ENCODE peak calls at places on chromosomes 16 and 17, in six cellular contexts. A is stimulated activated CD8-positive, alpha-beta memory T cell treated with anti-CD3 and anti-CD28 coated beads, Interleukin-15, amount 100 ng/mL, for 4 hours; T is testis; N is prostate gland; X is foreskin keratinocyte; M is A172. O is an unnamed sample.

GRCh38 chr17:41792835-41793748 is 6.6 kb upstream of the JUP start:
- DNase-seq in M (peak; percentile 96), X (no peak), N (peak; percentile 61), A (no peak), T (peak; percentile 68), O (peak; percentile 92)

GRCh38 chr17:82012482-82013295 is 10.0 kb downstream of the CENPX start:
- DNase-seq in X (no peak), A (no peak), M (no peak), N (no peak), T (no peak), O (no peak)

GRCh38 chr16:47342055-47342454 is 118.8 kb downstream of the ITFG1 start:
- DNase-seq in X (no peak), A (no peak), M (no peak), T (no peak), N (no peak), O (no peak)

GRCh38 chr17:29112780-29113295 is 67.4 kb downstream of the MYO18A start:
- DNase-seq in M (peak; percentile 60), T (no peak), N (peak; percentile 19), X (no peak), A (no peak), O (peak; percentile 73)

GRCh38 chr16:85583491-85584181 is 29.5 kb upstream of the GSE1 start:
- DNase-seq in X (no peak), M (no peak), T (no peak), N (no peak), A (no peak), O (peak; percentile 86)

GRCh38 chr16:82092711-82093110 is 57.7 kb downstream of the HSD17B2 start:
- DNase-seq in N (no peak), A (no peak), M (peak; percentile 27), X (no peak), T (no peak), O (no peak)

GRCh38 chr17:64998436-64999190 is 57.9 kb downstream of the GNA13 start:
- DNase-seq in A (no peak), M (no peak), X (no peak), T (no peak), N (no peak), O (peak; percentile 59)

GRCh38 chr16:89693931-89694783 is 7.3 kb downstream of the SPATA2L start:
- DNase-seq in N (no peak), A (no peak), X (no peak), T (no peak), M (no peak), O (no peak)